ENCODE peak calls at places on chromosomes 7 and 10, in seven cellular contexts. Q is endodermal cell; T is iPS DF 6.9; W is heart right ventricle; X is aorta; J is CD4-positive, alpha-beta T cell; U is Panc1. A is an unnamed sample. For H3K27me3, the result is how much of the 10 kb centered on the place peaks cover.

GRCh38 chr10:117969592-117969991 is 77.1 kb downstream of the RAB11FIP2 start:
- DNase-seq in Q (no peak), T (no peak), W (no peak), X (no peak), J (no peak), U (no peak), A (no peak)

GRCh38 chr10:127889605-127890195 is 3.0 kb downstream of the CLRN3 start:
- DNase-seq in Q (no peak), T (no peak), W (no peak), X (no peak), J (no peak), U (no peak), A (no peak)

GRCh38 chr7:159139202-159139601 is 5.5 kb downstream of the VIPR2 start:
- DNase-seq in Q (no peak), T (no peak), W (no peak), X (no peak), J (no peak), U (no peak), A (no peak)

GRCh38 chr7:156021476-156021875 is 209.2 kb upstream of the SHH start:
- DNase-seq in Q (no peak), T (no peak), W (no peak), X (peak), J (no peak), U (no peak), A (no peak)

GRCh38 chr7:75850222-75850621 is 28.6 kb upstream of the RHBDD2 start:
- DNase-seq in Q (no peak), T (no peak), W (no peak), X (no peak), J (no peak), U (no peak), A (no peak)

GRCh38 chr7:135729230-135729629 is 1.2 kb upstream of the SLC13A4 start:
- DNase-seq in Q (no peak), T (no peak), W (no peak), X (no peak), J (no peak), U (no peak), A (no peak)

GRCh38 chr7:100801833-100802568 is 25.3 kb downstream of the EPHB4 start:
- DNase-seq in Q (no peak), T (no peak), W (no peak), X (no peak), J (no peak), U (peak), A (no peak)

GRCh38 chr10:14560794-14561765 is 213.6 kb downstream of the FAM107B start:
- DNase-seq in Q (no peak), T (no peak), W (no peak), X (no peak), J (no peak), U (no peak), A (no peak)

GRCh38 chr7:127953966-127954365 is 77.3 kb downstream of the LRRC4 start:
- DNase-seq in Q (no peak), T (no peak), W (no peak), X (no peak), J (no peak), U (no peak), A (no peak)

GRCh38 chr7:140653319-140654108 is 12.9 kb upstream of the DENND2A start:
- DNase-seq in Q (peak), T (peak), W (peak), X (peak), J (no peak), U (peak), A (peak)

DNA sequence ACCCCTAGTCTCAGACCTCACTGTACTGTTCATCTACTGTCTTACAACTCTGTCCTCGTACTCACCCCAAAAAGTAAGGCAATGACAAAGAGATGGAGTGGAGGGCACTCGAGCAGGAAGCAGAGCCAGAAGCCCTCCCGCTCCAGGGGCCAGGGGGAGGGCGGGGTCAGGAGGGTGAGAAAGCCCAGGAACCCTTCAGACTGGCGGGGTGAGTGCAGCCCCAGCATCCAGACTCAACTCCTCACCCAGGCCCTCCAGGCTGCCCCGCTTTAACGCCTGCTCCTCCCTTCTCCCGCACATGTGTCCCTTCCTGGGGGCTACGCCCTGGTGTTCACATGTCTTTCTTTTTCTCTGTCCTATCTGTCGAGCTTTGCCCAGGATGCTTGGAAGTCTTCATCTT is 66.1 kb downstream of the CALML3 start:
- DNase-seq in Q (no peak), T (no peak), W (no peak), X (peak), J (no peak), U (no peak), A (peak)
- H3K27me3 ChIP-seq in Q (under half), T (under half), W (under half), X (under half), J (under half), U (under half), A (under half)

GRCh38 chr10:71262027-71262426 is 49.7 kb downstream of the UNC5B start:
- DNase-seq in Q (no peak), T (no peak), W (peak), X (no peak), J (no peak), U (no peak), A (no peak)
- H3K27me3 ChIP-seq in Q (under half), T (under half), W (under half), X (under half), J (under half), U (under half), A (under half)

DNA sequence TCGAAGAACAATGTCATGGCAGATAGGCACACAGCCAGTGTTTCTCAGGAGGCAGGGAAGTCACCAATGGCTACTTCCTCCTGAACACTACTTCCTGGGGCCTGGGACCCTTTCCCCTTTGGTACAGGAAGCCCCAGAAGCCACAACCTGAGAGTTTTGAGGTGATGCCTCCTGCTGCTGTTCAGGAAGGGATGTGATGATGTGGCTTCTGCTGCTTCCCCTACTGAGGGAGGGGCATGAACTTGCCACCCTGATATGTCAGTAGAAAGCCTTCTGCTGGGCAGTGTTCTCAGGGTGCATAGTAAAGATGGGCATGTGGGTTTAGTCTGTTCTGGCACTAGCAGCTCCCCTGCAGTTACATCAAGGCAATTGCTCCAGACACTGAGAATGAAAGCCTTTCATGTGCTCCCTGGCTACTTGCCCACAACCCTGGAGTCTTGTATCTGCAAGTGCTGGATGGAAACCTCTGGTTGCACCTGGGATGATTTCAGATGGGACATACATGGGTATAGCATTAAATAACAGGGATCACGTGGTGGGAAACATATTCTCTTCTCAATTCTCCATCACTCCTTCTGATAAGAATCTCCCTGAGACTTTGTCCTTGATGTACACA is 69.3 kb downstream of the ADRA2A start:
- DNase-seq in Q (no peak), T (no peak), W (no peak), X (no peak), J (no peak), U (no peak), A (no peak)
- H3K27me3 ChIP-seq in Q (half or more), T (under half), W (under half), X (under half), J (under half), U (under half), A (under half)

GRCh38 chr7:31047282-31047681 is 4.8 kb upstream of the ADCYAP1R1 start:
- DNase-seq in Q (no peak), T (no peak), W (no peak), X (no peak), J (no peak), U (no peak), A (no peak)
- H3K27me3 ChIP-seq in Q (under half), T (under half), W (under half), X (under half), J (under half), U (under half), A (under half)